ENCODE peak calls at places on chromosomes 3 and 15, in seven cellular contexts. One of them, this sample, is unnamed.

GRCh38 chr3:106610362-106610997 is 741.7 kb upstream of the CBLB start:
- DNase-seq in AG10803: peak; percentile 33
- DNase-seq in GM13976: no peak
- DNase-seq in uterus: no peak
- DNase-seq in heart left ventricle: no peak
- DNase-seq in lower leg skin: no peak
- DNase-seq in GM06990: no peak
- DNase-seq in this sample: no peak

GRCh38 chr3:160801386-160802118 is 45.5 kb downstream of the PPM1L start:
- DNase-seq in GM13976: peak; percentile 44
- DNase-seq in uterus: peak; percentile 24
- DNase-seq in GM06990: peak; percentile 6
- DNase-seq in lower leg skin: peak; percentile 79
- DNase-seq in heart left ventricle: peak; percentile 53
- DNase-seq in AG10803: peak; percentile 39
- DNase-seq in this sample: peak; percentile 26

GRCh38 chr15:64702816-64703631 is 72.4 kb downstream of the RBPMS2 start:
- DNase-seq in GM06990: peak; percentile 92
- DNase-seq in heart left ventricle: peak; percentile 99
- DNase-seq in lower leg skin: peak; percentile 94
- DNase-seq in GM13976: peak; percentile 99
- DNase-seq in uterus: peak; percentile 96
- DNase-seq in AG10803: peak; percentile 88
- DNase-seq in this sample: peak; percentile 96

GRCh38 chr15:57227899-57228298 is 148.4 kb upstream of the CGNL1 start:
- DNase-seq in GM13976: no peak
- DNase-seq in heart left ventricle: no peak
- DNase-seq in uterus: no peak
- DNase-seq in AG10803: peak; percentile 83
- DNase-seq in lower leg skin: no peak
- DNase-seq in GM06990: no peak
- DNase-seq in this sample: no peak

GRCh38 chr3:178558637-178559036 is 22.4 kb downstream of the KCNMB2 start:
- DNase-seq in lower leg skin: no peak
- DNase-seq in AG10803: no peak
- DNase-seq in GM13976: no peak
- DNase-seq in GM06990: no peak
- DNase-seq in uterus: no peak
- DNase-seq in heart left ventricle: no peak
- DNase-seq in this sample: no peak

GRCh38 chr3:155202626-155203025 is 90.9 kb downstream of the STRIT1 start:
- DNase-seq in lower leg skin: peak; percentile 58
- DNase-seq in heart left ventricle: no peak
- DNase-seq in uterus: no peak
- DNase-seq in GM06990: no peak
- DNase-seq in GM13976: no peak
- DNase-seq in AG10803: peak; percentile 97
- DNase-seq in this sample: no peak

GRCh38 chr3:156388469-156389150 is 166.3 kb downstream of the SSR3 start:
- DNase-seq in uterus: no peak
- DNase-seq in lower leg skin: no peak
- DNase-seq in GM13976: no peak
- DNase-seq in GM06990: peak; percentile 6
- DNase-seq in heart left ventricle: peak; percentile 57
- DNase-seq in AG10803: peak; percentile 99
- DNase-seq in this sample: no peak

GRCh38 chr3:38374221-38374620 is 27.6 kb downstream of the XYLB start:
- DNase-seq in heart left ventricle: no peak
- DNase-seq in GM13976: no peak
- DNase-seq in uterus: no peak
- DNase-seq in lower leg skin: no peak
- DNase-seq in GM06990: no peak
- DNase-seq in AG10803: no peak
- DNase-seq in this sample: no peak

GRCh38 chr15:55721554-55722185 is 21.3 kb downstream of the PRTG start:
- DNase-seq in uterus: no peak
- DNase-seq in GM13976: no peak
- DNase-seq in lower leg skin: no peak
- DNase-seq in GM06990: no peak
- DNase-seq in heart left ventricle: no peak
- DNase-seq in AG10803: no peak
- DNase-seq in this sample: no peak

GRCh38 chr3:192284443-192285072 is 442.8 kb downstream of the FGF12 start:
- DNase-seq in GM06990: no peak
- DNase-seq in lower leg skin: no peak
- DNase-seq in heart left ventricle: no peak
- DNase-seq in uterus: no peak
- DNase-seq in AG10803: no peak
- DNase-seq in GM13976: no peak
- DNase-seq in this sample: no peak

GRCh38 chr3:72593881-72594397 is 254.3 kb downstream of the SHQ1 start:
- DNase-seq in GM13976: no peak
- DNase-seq in heart left ventricle: no peak
- DNase-seq in GM06990: no peak
- DNase-seq in uterus: no peak
- DNase-seq in AG10803: peak; percentile 34
- DNase-seq in lower leg skin: no peak
- DNase-seq in this sample: no peak

GRCh38 chr3:150296966-150297365 is 111.1 kb upstream of the TSC22D2 start:
- DNase-seq in uterus: no peak
- DNase-seq in heart left ventricle: no peak
- DNase-seq in GM13976: no peak
- DNase-seq in lower leg skin: no peak
- DNase-seq in AG10803: no peak
- DNase-seq in GM06990: no peak
- DNase-seq in this sample: no peak

GRCh38 chr3:116083686-116084085 is 361.6 kb downstream of the LSAMP start:
- DNase-seq in AG10803: no peak
- DNase-seq in GM06990: no peak
- DNase-seq in GM13976: no peak
- DNase-seq in lower leg skin: no peak
- DNase-seq in uterus: no peak
- DNase-seq in heart left ventricle: no peak
- DNase-seq in this sample: no peak

GRCh38 chr3:159911011-159911663 is 77.5 kb upstream of the IL12A start:
- DNase-seq in GM06990: peak; percentile 18
- DNase-seq in GM13976: peak; percentile 40
- DNase-seq in lower leg skin: no peak
- DNase-seq in AG10803: peak; percentile 23
- DNase-seq in uterus: no peak
- DNase-seq in heart left ventricle: no peak
- DNase-seq in this sample: no peak

GRCh38 chr3:69011331-69011730 is 2.2 kb downstream of the EOGT start:
- DNase-seq in GM13976: no peak
- DNase-seq in lower leg skin: no peak
- DNase-seq in AG10803: peak; percentile 38
- DNase-seq in uterus: no peak
- DNase-seq in GM06990: no peak
- DNase-seq in heart left ventricle: no peak
- DNase-seq in this sample: no peak

DNA sequence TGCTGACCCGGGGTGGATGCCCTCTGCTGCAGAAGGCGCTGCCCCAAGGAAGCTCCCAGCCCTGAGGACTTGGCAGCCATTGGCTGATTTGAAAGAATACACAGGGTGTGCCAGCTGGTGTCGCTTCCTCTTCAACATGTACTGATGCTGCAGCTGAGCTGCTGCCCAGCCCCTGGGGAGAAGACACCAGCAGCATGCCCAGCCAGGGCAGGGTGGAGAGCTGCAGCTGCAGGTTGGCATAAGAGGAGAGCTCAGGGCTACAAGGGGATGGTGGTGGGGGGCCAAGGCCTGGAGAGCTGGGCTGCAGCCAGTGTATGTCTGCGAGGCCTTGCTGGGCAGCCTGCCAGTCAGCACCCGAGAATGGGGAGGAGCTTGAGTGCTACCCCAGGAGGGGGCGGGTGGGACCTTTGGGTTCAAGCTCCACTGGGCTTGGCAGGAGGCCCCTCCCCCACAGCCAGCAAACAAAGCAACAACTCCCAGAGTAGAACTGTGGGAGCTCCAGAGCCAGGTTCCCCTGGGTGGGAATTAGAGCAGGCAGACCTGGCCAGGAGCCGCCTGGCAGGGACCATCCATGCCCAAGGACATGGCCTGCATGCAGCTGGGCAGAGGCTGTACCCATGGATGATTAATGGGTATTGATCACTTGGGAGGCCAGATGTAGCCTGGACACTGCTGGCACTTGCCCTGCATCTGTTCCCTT is 9.2 kb upstream of the SEMA4B start:
- DNase-seq in lower leg skin: peak; percentile 84
- DNase-seq in heart left ventricle: peak; percentile 67
- DNase-seq in GM13976: peak; percentile 56
- DNase-seq in GM06990: peak; percentile 84
- DNase-seq in AG10803: peak; percentile 12
- DNase-seq in uterus: peak; percentile 64
- DNase-seq in this sample: no peak
- TF ChIP-seq CTCF in lower leg skin: no peak
- TF ChIP-seq CTCF in heart left ventricle: no peak
- TF ChIP-seq CTCF in GM13976: no peak
- TF ChIP-seq CTCF in GM06990: peak; percentile 12
- TF ChIP-seq CTCF in AG10803: no peak
- TF ChIP-seq CTCF in uterus: no peak
- TF ChIP-seq CTCF in this sample: no peak

GRCh38 chr3:53941945-53942344 is 50.3 kb upstream of the SELENOK start:
- DNase-seq in uterus: no peak
- DNase-seq in GM06990: no peak
- DNase-seq in lower leg skin: no peak
- DNase-seq in AG10803: no peak
- DNase-seq in GM13976: no peak
- DNase-seq in heart left ventricle: no peak
- DNase-seq in this sample: no peak
- TF ChIP-seq CTCF in uterus: no peak
- TF ChIP-seq CTCF in GM06990: no peak
- TF ChIP-seq CTCF in lower leg skin: no peak
- TF ChIP-seq CTCF in AG10803: no peak
- TF ChIP-seq CTCF in GM13976: no peak
- TF ChIP-seq CTCF in heart left ventricle: no peak
- TF ChIP-seq CTCF in this sample: no peak

GRCh38 chr3:137032465-137033120 is 74.8 kb downstream of the IL20RB start:
- DNase-seq in lower leg skin: peak; percentile 80
- DNase-seq in GM13976: peak; percentile 79
- DNase-seq in AG10803: peak; percentile 75
- DNase-seq in GM06990: peak; percentile 48
- DNase-seq in heart left ventricle: peak; percentile 83
- DNase-seq in uterus: peak; percentile 84
- DNase-seq in this sample: peak; percentile 56
- TF ChIP-seq CTCF in lower leg skin: no peak
- TF ChIP-seq CTCF in GM13976: peak; percentile 81
- TF ChIP-seq CTCF in AG10803: peak; percentile 98
- TF ChIP-seq CTCF in GM06990: peak; percentile 100
- TF ChIP-seq CTCF in heart left ventricle: peak; percentile 99
- TF ChIP-seq CTCF in uterus: peak; percentile 91
- TF ChIP-seq CTCF in this sample: peak; percentile 99

DNA sequence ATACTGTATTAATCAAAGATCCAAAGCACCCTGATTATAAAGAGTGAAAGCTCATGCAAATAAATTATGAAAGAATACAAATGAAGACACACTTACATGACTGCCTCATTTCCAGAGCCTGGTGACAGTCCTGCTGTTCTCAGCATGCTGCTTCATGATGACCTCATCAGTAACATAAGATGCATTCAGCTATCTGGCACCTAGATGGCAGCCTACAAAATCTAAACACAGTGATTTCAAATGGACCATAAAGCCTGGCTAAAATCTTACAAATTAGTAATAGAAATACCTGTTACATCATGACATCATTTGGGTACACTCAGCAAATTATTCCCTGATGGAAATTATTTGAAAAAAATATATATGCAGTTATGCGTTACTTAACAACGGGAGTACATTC is 207.0 kb downstream of the EPHA3 start:
- DNase-seq in lower leg skin: no peak
- DNase-seq in uterus: no peak
- DNase-seq in AG10803: peak; percentile 11
- DNase-seq in GM13976: no peak
- DNase-seq in GM06990: no peak
- DNase-seq in heart left ventricle: no peak
- DNase-seq in this sample: no peak
- TF ChIP-seq CTCF in lower leg skin: no peak
- TF ChIP-seq CTCF in uterus: no peak
- TF ChIP-seq CTCF in AG10803: peak; percentile 22
- TF ChIP-seq CTCF in GM13976: no peak
- TF ChIP-seq CTCF in GM06990: no peak
- TF ChIP-seq CTCF in heart left ventricle: no peak
- TF ChIP-seq CTCF in this sample: no peak

GRCh38 chr3:66754613-66755012 is 243.5 kb upstream of the KBTBD8 start:
- DNase-seq in uterus: no peak
- DNase-seq in GM06990: no peak
- DNase-seq in lower leg skin: no peak
- DNase-seq in AG10803: no peak
- DNase-seq in GM13976: no peak
- DNase-seq in heart left ventricle: no peak
- DNase-seq in this sample: no peak

GRCh38 chr3:66761093-66761780 is 236.9 kb upstream of the KBTBD8 start:
- DNase-seq in GM06990: no peak
- DNase-seq in heart left ventricle: no peak
- DNase-seq in GM13976: no peak
- DNase-seq in AG10803: no peak
- DNase-seq in lower leg skin: no peak
- DNase-seq in uterus: no peak
- DNase-seq in this sample: no peak

GRCh38 chr3:66755924-66756323 is 242.2 kb upstream of the KBTBD8 start:
- DNase-seq in heart left ventricle: no peak
- DNase-seq in lower leg skin: no peak
- DNase-seq in GM13976: no peak
- DNase-seq in AG10803: no peak
- DNase-seq in uterus: no peak
- DNase-seq in GM06990: no peak
- DNase-seq in this sample: no peak

GRCh38 chr3:66753670-66754069 is 244.4 kb upstream of the KBTBD8 start:
- DNase-seq in GM06990: no peak
- DNase-seq in lower leg skin: no peak
- DNase-seq in uterus: no peak
- DNase-seq in heart left ventricle: no peak
- DNase-seq in GM13976: no peak
- DNase-seq in AG10803: no peak
- DNase-seq in this sample: no peak

GRCh38 chr3:66756468-66757036 is 241.6 kb upstream of the KBTBD8 start:
- DNase-seq in GM13976: no peak
- DNase-seq in heart left ventricle: no peak
- DNase-seq in AG10803: no peak
- DNase-seq in lower leg skin: no peak
- DNase-seq in uterus: no peak
- DNase-seq in GM06990: no peak
- DNase-seq in this sample: no peak
- TF ChIP-seq CTCF in GM13976: no peak
- TF ChIP-seq CTCF in heart left ventricle: no peak
- TF ChIP-seq CTCF in AG10803: no peak
- TF ChIP-seq CTCF in lower leg skin: no peak
- TF ChIP-seq CTCF in uterus: no peak
- TF ChIP-seq CTCF in GM06990: no peak
- TF ChIP-seq CTCF in this sample: no peak

DNA sequence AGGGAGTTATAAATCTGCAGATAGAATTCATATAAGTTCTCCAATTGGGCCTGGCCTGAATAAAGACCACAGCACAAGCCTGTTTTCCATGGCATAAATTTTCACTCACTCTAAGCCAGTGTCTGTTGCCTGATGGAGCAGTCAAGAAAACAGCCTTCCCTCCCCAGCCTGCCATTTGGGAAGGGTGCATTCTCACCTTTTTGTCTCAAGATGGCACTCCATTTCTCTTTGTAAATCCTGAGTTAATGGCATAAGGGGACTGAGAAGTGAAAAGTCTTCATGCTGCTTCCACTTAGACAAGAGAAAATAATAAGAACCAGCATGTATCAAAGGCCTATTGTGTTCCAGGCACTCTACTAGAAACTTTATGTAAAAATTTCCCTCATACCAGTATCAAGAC is 115.6 kb upstream of the MANF start:
- DNase-seq in uterus: no peak
- DNase-seq in GM06990: no peak
- DNase-seq in heart left ventricle: no peak
- DNase-seq in GM13976: no peak
- DNase-seq in AG10803: peak; percentile 16
- DNase-seq in lower leg skin: no peak
- DNase-seq in this sample: no peak
- TF ChIP-seq CTCF in uterus: no peak
- TF ChIP-seq CTCF in GM06990: peak; percentile 11
- TF ChIP-seq CTCF in heart left ventricle: no peak
- TF ChIP-seq CTCF in GM13976: no peak
- TF ChIP-seq CTCF in AG10803: peak; percentile 44
- TF ChIP-seq CTCF in lower leg skin: no peak
- TF ChIP-seq CTCF in this sample: no peak

This sample was measured in thoracic aorta.